ENCODE peak calls at places on chromosomes 12 and 14, in six cellular contexts. E, F, C, T, O and I are unnamed samples.

GRCh38 chr12:91441996-91442395 is 259.4 kb upstream of the DCN start:
- DNase-seq in E (no peak), F (peak; percentile 24), C (no peak), T (no peak), O (no peak), I (no peak)

GRCh38 chr14:61454545-61454944 is 133.2 kb downstream of the PRKCH start:
- DNase-seq in E (no peak), F (peak; percentile 2), C (no peak), T (no peak), O (no peak), I (no peak)

GRCh38 chr14:86501611-86502010 is 971.7 kb downstream of the FLRT2 start:
- DNase-seq in E (no peak), F (no peak), C (no peak), T (no peak), O (no peak), I (no peak)

GRCh38 chr12:56437430-56438176 is 11.6 kb downstream of the TIMELESS start:
- DNase-seq in E (no peak), F (no peak), C (no peak), T (no peak), O (no peak), I (no peak)

GRCh38 chr12:69685810-69686209 is 13.3 kb downstream of the BEST3 start:
- DNase-seq in E (no peak), F (no peak), C (no peak), T (peak; percentile 22), O (no peak), I (no peak)

GRCh38 chr12:45886685-45887084 is 103.7 kb downstream of the SCAF11 start:
- DNase-seq in E (no peak), F (no peak), C (no peak), T (no peak), O (no peak), I (no peak)

GRCh38 chr12:127813147-127813546 is 453.8 kb upstream of the TMEM132C start:
- DNase-seq in E (no peak), F (no peak), C (no peak), T (no peak), O (no peak), I (no peak)

GRCh38 chr12:56922032-56922431 is 12.2 kb downstream of the SDR9C7 start:
- DNase-seq in E (no peak), F (no peak), C (no peak), T (no peak), O (no peak), I (no peak)

GRCh38 chr12:111825509-111825908 is 16.5 kb upstream of the MAPKAPK5 start:
- DNase-seq in E (no peak), F (no peak), C (no peak), T (no peak), O (no peak), I (no peak)

GRCh38 chr12:79933580-79934264 is 1.2 kb downstream of the PPP1R12A start:
- DNase-seq in E (peak; percentile 54), F (peak; percentile 58), C (no peak), T (peak; percentile 14), O (no peak), I (no peak)

GRCh38 chr14:57487771-57488170 is 5.9 kb downstream of the CCDC198 start:
- DNase-seq in E (no peak), F (no peak), C (no peak), T (no peak), O (no peak), I (no peak)

GRCh38 chr12:50102186-50102585 is 1.6 kb upstream of the GPD1 start:
- DNase-seq in E (no peak), F (no peak), C (no peak), T (no peak), O (no peak), I (no peak)

GRCh38 chr14:34750670-34751069 is 36.3 kb upstream of the CFL2 start:
- DNase-seq in E (no peak), F (no peak), C (no peak), T (peak; percentile 64), O (no peak), I (no peak)

GRCh38 chr14:96423446-96424103 is 31.6 kb downstream of the AK7 start:
- DNase-seq in E (no peak), F (peak; percentile 8), C (no peak), T (no peak), O (no peak), I (no peak)

GRCh38 chr12:26817183-26817591 is 15.8 kb downstream of the ITPR2 start:
- DNase-seq in E (no peak), F (peak; percentile 90), C (no peak), T (no peak), O (no peak), I (no peak)

GRCh38 chr12:121128908-121129704 is 3.6 kb upstream of the P2RX7 start:
- DNase-seq in E (peak; percentile 86), F (peak; percentile 78), C (peak; percentile 72), T (peak; percentile 79), O (peak; percentile 86), I (peak; percentile 90)

GRCh38 chr14:80425686-80426085 is 214.4 kb upstream of the DIO2 start:
- DNase-seq in E (no peak), F (peak; percentile 1), C (no peak), T (peak; percentile 91), O (no peak), I (no peak)

GRCh38 chr14:91369628-91370445 is 47.8 kb downstream of the CCDC88C start:
- DNase-seq in E (no peak), F (peak; percentile 90), C (no peak), T (no peak), O (no peak), I (no peak)